ENCODE peak calls at places on chromosomes 1 and 21, in eight cellular contexts. L is Panc1, B is prostate gland, A is thoracic aorta, V is heart right ventricle, O is HepG2, H is heart left ventricle, T is endodermal cell. U is an unnamed sample.
A peak's percentile ranks its signal among the peaks of the same experiment; 100 is the strongest.

GRCh38 chr21:41536827-41537103 is 28.8 kb upstream of the TMPRSS2 start:
- DNase-seq in L (no peak), O (no peak), A (no peak), V (no peak), T (no peak), H (no peak), B (no peak), U (no peak)

GRCh38 chr1:12407050-12407961 is 177.5 kb downstream of the VPS13D start:
- DNase-seq in V (no peak), B (peak; percentile 71), H (peak; percentile 32), T (no peak), L (peak; percentile 50), A (no peak), O (peak; percentile 56), U (peak; percentile 28)

GRCh38 chr1:232981161-232981560 is 30.8 kb downstream of the NTPCR start:
- DNase-seq in L (no peak), B (no peak), H (no peak), T (no peak), A (no peak), O (no peak), V (no peak), U (no peak)

GRCh38 chr1:38932496-38933014 is 9.1 kb downstream of the RHBDL2 start:
- DNase-seq in V (no peak), A (no peak), T (no peak), H (no peak), B (no peak), L (no peak), O (no peak), U (no peak)

GRCh38 chr1:23401313-23401712 is 23.2 kb downstream of the TCEA3 start:
- DNase-seq in L (no peak), H (no peak), A (no peak), T (no peak), B (no peak), O (no peak), V (no peak), U (no peak)

GRCh38 chr1:234550341-234551031 is 59.5 kb downstream of the IRF2BP2 start:
- DNase-seq in L (no peak), B (no peak), A (no peak), T (peak; percentile 47), V (no peak), O (no peak), H (no peak), U (no peak)

GRCh38 chr1:156025873-156026272 is 5.1 kb upstream of the SSR2 start:
- DNase-seq in A (no peak), L (no peak), B (no peak), O (peak; percentile 62), V (no peak), T (peak; percentile 91), H (peak; percentile 43), U (peak; percentile 69)

GRCh38 chr1:155553349-155553748 is 9.3 kb downstream of the ASH1L start:
- DNase-seq in T (no peak), O (no peak), L (no peak), H (no peak), B (no peak), V (no peak), A (no peak), U (no peak)

GRCh38 chr1:180157108-180157507 is 2.4 kb downstream of the QSOX1 start:
- DNase-seq in L (no peak), O (no peak), H (no peak), V (no peak), B (no peak), A (no peak), T (no peak), U (no peak)

GRCh38 chr1:2631136-2632050 is 1.4 kb downstream of the MMEL1 start:
- DNase-seq in V (no peak), L (no peak), O (peak; percentile 61), B (no peak), H (no peak), A (no peak), T (peak; percentile 45), U (no peak)

GRCh38 chr1:48831579-48831978 is 54.9 kb upstream of the BEND5 start:
- DNase-seq in A (no peak), H (no peak), L (no peak), B (no peak), O (no peak), T (no peak), V (no peak), U (no peak)

GRCh38 chr1:153760440-153760839 is 14.8 kb upstream of the SLC27A3 start:
- DNase-seq in L (no peak), H (no peak), B (no peak), V (no peak), O (no peak), T (no peak), A (no peak), U (no peak)

GRCh38 chr1:203763505-203763904 is 1.5 kb upstream of the LAX1 start:
- DNase-seq in A (no peak), B (no peak), L (no peak), T (no peak), H (no peak), O (no peak), V (no peak), U (no peak)

GRCh38 chr1:159009704-159010361 is at the start of gene IFI16:
- DNase-seq in O (no peak), L (no peak), T (no peak), H (peak; percentile 56), B (peak; percentile 64), V (no peak), A (peak; percentile 55), U (no peak)

GRCh38 chr1:61253912-61254628 is 171.7 kb downstream of the NFIA start:
- DNase-seq in H (no peak), T (no peak), O (no peak), L (no peak), A (no peak), V (no peak), B (no peak), U (no peak)

GRCh38 chr1:155709391-155709790 is 20.5 kb downstream of the DAP3 start:
- DNase-seq in O (no peak), T (no peak), B (no peak), V (no peak), A (no peak), H (no peak), L (no peak), U (no peak)

GRCh38 chr1:34147301-34147700 is 17.7 kb downstream of the CSMD2 start:
- DNase-seq in T (peak; percentile 78), O (no peak), H (no peak), L (no peak), B (no peak), A (no peak), V (no peak), U (no peak)

GRCh38 chr1:72932025-72932424 is 649.7 kb upstream of the NEGR1 start:
- DNase-seq in O (no peak), A (no peak), V (no peak), L (no peak), T (no peak), H (no peak), B (no peak), U (no peak)

DNA sequence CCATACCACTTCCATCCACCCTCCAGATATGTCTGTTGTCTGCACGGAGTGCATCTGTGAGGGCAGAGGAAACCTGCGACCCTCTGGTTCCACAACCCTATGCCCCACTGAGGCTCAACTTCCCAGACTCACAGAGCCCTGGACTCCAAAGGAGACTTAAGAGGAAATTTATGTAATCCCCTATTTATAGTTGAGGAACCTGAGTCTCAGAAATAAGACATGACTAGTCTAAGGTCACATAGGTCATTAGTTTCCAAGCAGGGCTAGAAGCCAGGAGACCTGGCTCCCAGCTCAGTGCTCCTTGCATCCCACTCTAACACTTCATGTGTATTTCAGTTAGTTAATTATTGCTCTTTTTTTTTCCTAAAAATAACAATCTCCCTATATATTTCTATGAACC is 15.7 kb upstream of the LEMD1 start:
- DNase-seq in T (no peak), B (no peak), H (no peak), A (no peak), O (no peak), L (no peak), V (no peak), U (no peak)
- H3K4me1 ChIP-seq in T (peaks cover 15% of the 10 kb centered on the region), B (no peaks in the 10 kb centered on the region), H (peaks cover 45% of the 10 kb centered on the region), A (peaks cover 15% of the 10 kb centered on the region), O (peaks cover 41% of the 10 kb centered on the region), L (peaks cover 8% of the 10 kb centered on the region), V (peaks cover 51% of the 10 kb centered on the region), U (peaks cover 7% of the 10 kb centered on the region)

DNA sequence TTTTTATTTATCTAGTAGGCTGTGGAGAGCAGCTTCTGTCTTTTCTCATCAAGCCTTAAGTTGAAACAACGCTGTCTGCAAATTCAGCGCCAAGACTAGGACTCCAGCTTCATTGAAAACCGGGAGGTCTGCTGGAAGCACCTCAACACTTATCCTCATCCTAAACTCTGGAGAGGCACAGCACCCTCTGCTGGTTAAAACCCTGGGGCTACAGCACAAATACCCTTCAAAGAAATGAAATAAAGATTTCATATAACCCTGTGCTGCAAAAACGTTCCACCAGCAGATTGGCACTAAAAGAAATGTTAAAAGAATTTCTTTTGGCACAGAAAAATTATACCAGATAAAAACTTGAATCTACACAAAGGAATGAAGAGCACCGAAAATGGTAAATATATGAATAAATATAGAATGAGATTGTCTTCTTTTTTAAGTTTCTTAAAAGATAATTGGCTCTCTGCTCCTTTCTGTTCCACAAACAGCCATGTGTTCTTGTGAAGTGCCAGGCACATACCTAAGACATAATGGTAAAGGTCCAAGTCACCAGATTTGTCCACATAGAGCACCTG is 227.7 kb upstream of the SAMSN1 start:
- DNase-seq in H (peak; percentile 32), B (no peak), L (peak; percentile 7), V (peak; percentile 11), T (peak; percentile 88), A (no peak), O (peak; percentile 30), U (peak; percentile 57)
- TF ChIP-seq CTCF in H (peak; percentile 31), B (no peak), L (peak; percentile 40), V (peak; percentile 42), T (peak; percentile 95), A (no peak), O (peak; percentile 49), U (peak; percentile 58)

GRCh38 chr1:54794401-54795099 is 6.6 kb downstream of the TTC22 start:
- DNase-seq in B (peak; percentile 77), A (no peak), L (no peak), O (peak; percentile 83), T (no peak), H (no peak), V (no peak), U (no peak)
- H3K27ac ChIP-seq in B (peak overlapping the region; percentile 12), A (no peak overlapping the region), L (no peak overlapping the region), O (peak overlapping the region; percentile 44), T (no peak overlapping the region), H (no peak overlapping the region), V (no peak overlapping the region), U (no peak overlapping the region)

GRCh38 chr1:151976868-151977267 is 16.8 kb downstream of the S100A10 start:
- DNase-seq in T (no peak), A (no peak), H (no peak), V (no peak), B (no peak), L (no peak), O (no peak), U (no peak)

GRCh38 chr1:151978910-151979309 is 14.7 kb downstream of the S100A10 start:
- DNase-seq in H (no peak), A (no peak), O (no peak), B (no peak), T (no peak), V (no peak), L (no peak), U (no peak)

GRCh38 chr1:151975311-151976014 is 18.2 kb downstream of the S100A10 start:
- DNase-seq in H (no peak), V (no peak), L (no peak), O (peak; percentile 74), T (no peak), B (no peak), A (no peak), U (no peak)

GRCh38 chr1:151977662-151978230 is 15.9 kb downstream of the S100A10 start:
- DNase-seq in T (no peak), V (no peak), H (no peak), B (no peak), O (peak; percentile 55), A (no peak), L (no peak), U (no peak)

GRCh38 chr1:151976015-151976343 is 17.7 kb downstream of the S100A10 start:
- DNase-seq in T (no peak), H (no peak), O (no peak), V (no peak), B (no peak), A (no peak), L (no peak), U (no peak)
- H3K4me1 ChIP-seq in T (peaks cover 9% of the 10 kb centered on the region), H (peaks cover 13% of the 10 kb centered on the region), O (peaks cover 60% of the 10 kb centered on the region), V (peaks cover 19% of the 10 kb centered on the region), B (no peaks in the 10 kb centered on the region), A (peaks cover 18% of the 10 kb centered on the region), L (peaks cover 92% of the 10 kb centered on the region), U (peaks cover 7% of the 10 kb centered on the region)